ENCODE peak calls at places on chromosomes 6 and 20, in ten cellular contexts. F is sigmoid colon, P is esophagus muscularis mucosa, C is Panc1, U is endothelial cell of umbilical vein, T is spleen, X is stomach, W is prostate gland, L is HL-60, A is suprapubic skin. G is an unnamed sample.

GRCh38 chr6:39207421-39208232 is 21.6 kb downstream of the KCNK5 start:
- DNase-seq in F (no peak), P (no peak), C (no peak), U (no peak), T (no peak), X (no peak), W (no peak), L (no peak), A (no peak), G (no peak)

GRCh38 chr20:24364464-24364863 is 105.0 kb upstream of the SYNDIG1 start:
- DNase-seq in F (no peak), P (no peak), C (no peak), U (no peak), T (no peak), X (no peak), W (no peak), L (no peak), A (no peak), G (no peak)

GRCh38 chr6:40349566-40350192 is 237.5 kb downstream of the LRFN2 start:
- DNase-seq in F (peak), P (peak), C (no peak), U (no peak), T (no peak), X (no peak), W (no peak), L (no peak), A (peak), G (no peak)

GRCh38 chr6:157571269-157571668 is 190.3 kb downstream of the ZDHHC14 start:
- DNase-seq in F (no peak), P (no peak), C (no peak), U (no peak), T (no peak), X (no peak), W (no peak), L (no peak), A (no peak), G (no peak)

GRCh38 chr6:85483041-85483700 is 33.3 kb downstream of the NT5E start:
- DNase-seq in F (peak), P (peak), C (no peak), U (peak), T (peak), X (peak), W (peak), L (no peak), A (peak), G (peak)

GRCh38 chr6:134394905-134395304 is 77.0 kb upstream of the SGK1 start:
- DNase-seq in F (no peak), P (no peak), C (no peak), U (no peak), T (no peak), X (no peak), W (no peak), L (no peak), A (no peak), G (no peak)

GRCh38 chr6:11028959-11029358 is 15.1 kb downstream of the ELOVL2 start:
- DNase-seq in F (no peak), P (no peak), C (no peak), U (no peak), T (no peak), X (no peak), W (no peak), L (no peak), A (no peak), G (no peak)

GRCh38 chr20:62496525-62497218 is 20.9 kb upstream of the GATA5 start:
- DNase-seq in F (no peak), P (no peak), C (no peak), U (no peak), T (no peak), X (no peak), W (no peak), L (no peak), A (no peak), G (peak)

GRCh38 chr20:11001767-11002540 is 328.2 kb upstream of the JAG1 start:
- DNase-seq in F (no peak), P (no peak), C (peak), U (peak), T (no peak), X (no peak), W (peak), L (peak), A (no peak), G (no peak)

GRCh38 chr6:168190646-168191443 is 111.8 kb upstream of the FRMD1 start:
- DNase-seq in F (peak), P (no peak), C (no peak), U (no peak), T (no peak), X (peak), W (no peak), L (no peak), A (no peak), G (no peak)

GRCh38 chr6:2680264-2680908 is 70.3 kb downstream of the MYLK4 start:
- DNase-seq in F (no peak), P (peak), C (no peak), U (no peak), T (no peak), X (no peak), W (no peak), L (no peak), A (no peak), G (no peak)

GRCh38 chr20:17967595-17968365 is 814 bp downstream of the SNX5 start:
- DNase-seq in F (no peak), P (no peak), C (peak), U (peak), T (no peak), X (peak), W (peak), L (peak), A (peak), G (no peak)

GRCh38 chr20:17541996-17542395 is 10.8 kb upstream of the BFSP1 start:
- DNase-seq in F (no peak), P (no peak), C (no peak), U (no peak), T (no peak), X (no peak), W (no peak), L (no peak), A (no peak), G (no peak)

GRCh38 chr6:33851959-33852358 is 48.2 kb upstream of the MLN start:
- DNase-seq in F (no peak), P (no peak), C (no peak), U (no peak), T (no peak), X (no peak), W (no peak), L (no peak), A (no peak), G (peak)

GRCh38 chr6:96898241-96898851 is 655 bp upstream of the NDUFAF4 start:
- DNase-seq in F (no peak), P (no peak), C (no peak), U (peak), T (no peak), X (no peak), W (no peak), L (no peak), A (no peak), G (no peak)

GRCh38 chr20:31605031-31605901 is at the start of gene ID1:
- DNase-seq in F (peak), P (peak), C (peak), U (peak), T (peak), X (peak), W (peak), L (peak), A (peak), G (peak)

GRCh38 chr6:1029196-1029595 is 282.7 kb upstream of the FOXQ1 start:
- DNase-seq in F (no peak), P (no peak), C (no peak), U (no peak), T (no peak), X (no peak), W (no peak), L (no peak), A (no peak), G (no peak)

GRCh38 chr6:133099573-133099972 is 141.6 kb upstream of the EYA4 start:
- DNase-seq in F (no peak), P (no peak), C (no peak), U (peak), T (no peak), X (no peak), W (no peak), L (no peak), A (no peak), G (no peak)

GRCh38 chr6:140485740-140486467 is 1111.5 kb upstream of the CITED2 start:
- DNase-seq in F (peak), P (no peak), C (peak), U (peak), T (no peak), X (peak), W (no peak), L (peak), A (no peak), G (no peak)

GRCh38 chr6:18444176-18444575 is 57.0 kb downstream of the RNF144B start:
- DNase-seq in F (no peak), P (no peak), C (no peak), U (no peak), T (no peak), X (no peak), W (no peak), L (no peak), A (no peak), G (no peak)

GRCh38 chr20:59145926-59146800 is 17.5 kb upstream of the ZNF831 start:
- DNase-seq in F (no peak), P (no peak), C (no peak), U (no peak), T (peak), X (no peak), W (no peak), L (no peak), A (no peak), G (no peak)

GRCh38 chr6:139027620-139028182 is 844 bp upstream of the ABRACL start:
- DNase-seq in F (no peak), P (no peak), C (no peak), U (peak), T (no peak), X (peak), W (no peak), L (peak), A (no peak), G (peak)

GRCh38 chr6:159438106-159438505 is 254.9 kb downstream of the SOD2 start:
- DNase-seq in F (no peak), P (peak), C (no peak), U (no peak), T (no peak), X (no peak), W (no peak), L (no peak), A (no peak), G (no peak)

GRCh38 chr6:44737829-44738528 is 350.5 kb downstream of the CDC5L start:
- DNase-seq in F (no peak), P (peak), C (no peak), U (no peak), T (no peak), X (no peak), W (no peak), L (no peak), A (no peak), G (no peak)

GRCh38 chr6:79135973-79136470 is 58.0 kb upstream of the PHIP start:
- DNase-seq in F (no peak), P (no peak), C (no peak), U (no peak), T (no peak), X (no peak), W (no peak), L (no peak), A (no peak), G (no peak)

GRCh38 chr20:16400249-16400648 is 173.0 kb downstream of the KIF16B start:
- DNase-seq in F (no peak), P (peak), C (no peak), U (no peak), T (no peak), X (no peak), W (no peak), L (no peak), A (no peak), G (no peak)

GRCh38 chr6:45658958-45659357 is 281.2 kb upstream of the SUPT3H start:
- DNase-seq in F (no peak), P (no peak), C (no peak), U (no peak), T (no peak), X (no peak), W (no peak), L (no peak), A (no peak), G (no peak)

GRCh38 chr6:5112065-5112799 is 27.1 kb downstream of the PPP1R3G start:
- DNase-seq in F (peak), P (no peak), C (no peak), U (no peak), T (no peak), X (no peak), W (no peak), L (no peak), A (no peak), G (no peak)

GRCh38 chr20:51491393-51491792 is 51.1 kb downstream of the NFATC2 start:
- DNase-seq in F (no peak), P (no peak), C (no peak), U (no peak), T (peak), X (no peak), W (no peak), L (no peak), A (peak), G (no peak)

GRCh38 chr6:163080228-163080627 is 334.3 kb upstream of the QKI start:
- DNase-seq in F (no peak), P (no peak), C (no peak), U (no peak), T (no peak), X (no peak), W (no peak), L (no peak), A (no peak), G (no peak)

GRCh38 chr20:52269327-52269726 is 77.7 kb upstream of the ZFP64 start:
- DNase-seq in F (no peak), P (no peak), C (no peak), U (no peak), T (no peak), X (no peak), W (no peak), L (peak), A (no peak), G (no peak)

GRCh38 chr6:169087436-169088046 is 166.1 kb downstream of the THBS2 start:
- DNase-seq in F (no peak), P (peak), C (no peak), U (no peak), T (no peak), X (no peak), W (no peak), L (no peak), A (no peak), G (no peak)

GRCh38 chr6:131182991-131183425 is 47.7 kb downstream of the AKAP7 start:
- DNase-seq in F (no peak), P (no peak), C (no peak), U (peak), T (no peak), X (no peak), W (no peak), L (no peak), A (no peak), G (no peak)

GRCh38 chr6:8131265-8131897 is 29.0 kb upstream of the EEF1E1 start:
- DNase-seq in F (no peak), P (no peak), C (no peak), U (peak), T (no peak), X (peak), W (peak), L (peak), A (no peak), G (peak)

GRCh38 chr6:134835998-134836397 is 113.9 kb downstream of the ALDH8A1 start:
- DNase-seq in F (no peak), P (no peak), C (no peak), U (no peak), T (no peak), X (no peak), W (no peak), L (no peak), A (no peak), G (no peak)

GRCh38 chr20:58719258-58719657 is 26.7 kb downstream of the NPEPL1 start:
- DNase-seq in F (peak), P (peak), C (no peak), U (no peak), T (peak), X (peak), W (peak), L (no peak), A (peak), G (peak)

GRCh38 chr20:56875052-56875663 is 246.1 kb downstream of the TFAP2C start:
- DNase-seq in F (peak), P (no peak), C (peak), U (no peak), T (no peak), X (no peak), W (no peak), L (no peak), A (no peak), G (peak)
- TF ChIP-seq POLR2AphosphoS5 in F (no peak), P (no peak), C (no peak), U (no peak), T (no peak), X (no peak), W (no peak), L (no peak), A (no peak), G (no peak)

DNA sequence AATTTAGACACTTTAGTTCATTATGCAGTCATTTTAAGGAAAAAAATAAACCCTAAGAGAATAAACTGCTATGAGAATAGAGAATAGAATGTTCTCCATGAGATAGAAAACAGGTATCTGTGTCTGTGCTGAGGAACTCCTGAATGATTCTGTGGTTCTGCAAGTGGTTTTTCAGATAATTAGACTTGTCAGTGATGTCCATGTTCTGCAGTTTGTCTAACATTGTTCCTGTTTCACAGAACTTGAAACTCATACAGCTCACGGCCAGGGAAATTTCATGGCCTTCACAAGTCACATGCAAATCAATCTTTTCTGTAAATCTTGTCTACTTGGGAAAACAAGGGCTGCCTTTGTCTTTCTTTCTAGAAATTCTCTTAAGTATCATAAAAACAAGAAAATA is 73.4 kb upstream of the HMGCLL1 start:
- DNase-seq in F (no peak), P (no peak), C (no peak), U (no peak), T (no peak), X (no peak), W (no peak), L (no peak), A (no peak), G (no peak)
- TF ChIP-seq POLR2AphosphoS5 in F (no peak), P (no peak), C (no peak), U (no peak), T (no peak), X (no peak), W (no peak), L (no peak), A (no peak), G (no peak)

DNA sequence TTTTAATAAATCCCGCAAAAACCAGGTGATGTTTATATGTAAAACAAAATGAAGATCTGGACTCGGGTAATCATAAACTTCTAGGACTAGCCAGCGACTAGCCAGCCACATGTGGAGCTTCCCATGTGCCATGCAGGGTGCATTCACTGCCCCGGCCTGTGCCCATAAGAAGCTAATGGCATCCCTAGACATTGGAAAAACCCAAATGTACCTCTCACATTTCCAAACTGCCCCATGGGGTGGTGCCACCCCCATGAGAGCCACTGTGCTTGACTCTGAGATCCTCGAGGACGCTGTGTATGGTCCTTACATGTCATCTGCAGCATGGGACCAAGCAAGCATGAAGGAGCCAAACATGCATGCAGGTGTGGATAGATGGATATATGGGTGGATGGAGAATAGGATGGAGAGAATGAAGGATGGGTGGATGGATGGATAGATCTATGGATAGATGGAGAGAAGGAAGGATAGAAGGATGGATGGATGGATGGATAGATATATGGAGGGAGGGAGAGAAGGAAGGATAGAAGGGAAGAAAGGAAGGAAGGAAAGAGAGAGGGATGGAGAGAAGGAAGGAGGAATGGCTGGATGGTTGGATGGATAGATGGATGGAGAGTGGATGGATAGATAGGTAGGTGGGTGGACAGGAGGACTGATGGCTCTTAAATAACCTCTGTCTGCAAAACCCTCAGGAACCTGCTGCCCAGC is 203.6 kb downstream of the CDH4 start:
- DNase-seq in F (no peak), P (no peak), C (no peak), U (no peak), T (no peak), X (no peak), W (no peak), L (no peak), A (no peak), G (no peak)
- TF ChIP-seq POLR2AphosphoS5 in F (no peak), P (no peak), C (no peak), U (no peak), T (no peak), X (no peak), W (no peak), L (no peak), A (no peak), G (no peak)

DNA sequence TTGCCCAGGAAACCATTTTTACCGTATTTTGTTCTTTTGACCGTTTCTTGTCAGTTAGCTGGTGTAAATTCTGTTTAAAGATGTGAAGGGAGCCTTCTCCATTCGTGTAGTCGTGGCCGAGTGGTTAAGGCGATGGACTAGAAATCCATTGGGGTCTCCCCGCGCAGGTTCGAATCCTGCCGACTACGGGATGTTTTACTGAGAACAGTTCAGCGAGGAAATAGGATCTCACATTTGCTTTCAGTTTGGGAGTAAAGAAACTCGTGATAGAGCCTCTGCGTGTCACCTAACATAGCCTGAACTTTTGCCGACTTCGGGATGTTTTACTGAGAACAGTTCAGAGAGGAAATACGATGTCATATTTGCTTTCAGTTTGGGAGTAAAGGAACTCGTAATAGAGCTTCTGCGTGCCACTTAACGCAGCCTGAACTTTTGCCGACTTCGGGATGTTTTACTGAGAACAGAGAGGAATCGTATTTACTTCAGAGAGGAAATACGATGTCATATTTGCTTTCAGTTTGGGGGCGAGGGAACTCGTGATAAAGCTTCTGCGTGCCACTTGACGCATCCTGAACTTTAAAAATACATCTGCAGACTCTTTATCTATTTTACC is 5.9 kb upstream of the ZNF184 start:
- DNase-seq in F (peak), P (peak), C (peak), U (peak), T (peak), X (peak), W (peak), L (peak), A (peak), G (peak)
- TF ChIP-seq POLR2AphosphoS5 in F (no peak), P (peak), C (peak), U (no peak), T (peak), X (peak), W (peak), L (no peak), A (no peak), G (no peak)

GRCh38 chr20:50303573-50304500 is 113.2 kb downstream of the CEBPB start:
- DNase-seq in F (peak), P (peak), C (no peak), U (peak), T (peak), X (peak), W (peak), L (no peak), A (peak), G (peak)
- TF ChIP-seq POLR2AphosphoS5 in F (no peak), P (no peak), C (no peak), U (no peak), T (no peak), X (no peak), W (no peak), L (no peak), A (no peak), G (no peak)

DNA sequence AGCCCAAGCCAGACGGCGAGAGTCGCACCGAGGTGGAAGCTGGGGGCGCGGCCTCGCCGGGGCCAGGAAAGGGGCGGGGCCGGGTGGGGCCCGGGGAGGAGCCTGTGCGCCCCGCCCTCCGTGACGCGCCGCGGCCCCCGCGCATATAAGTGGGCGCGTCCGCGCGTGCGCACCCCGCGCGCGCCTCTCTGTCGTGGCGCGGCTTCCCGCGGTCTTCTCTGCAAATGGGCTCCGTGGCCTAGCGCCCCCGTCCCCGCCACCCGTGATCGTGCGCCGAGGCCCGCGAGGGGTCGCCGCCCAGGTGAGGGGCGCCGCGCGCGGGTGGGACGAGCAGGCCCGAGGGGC is at the start of gene PPDPF:
- DNase-seq in F (peak), P (peak), C (no peak), U (peak), T (peak), X (peak), W (peak), L (peak), A (no peak), G (peak)
- TF ChIP-seq POLR2AphosphoS5 in F (peak), P (peak), C (peak), U (peak), T (peak), X (peak), W (no peak), L (peak), A (peak), G (peak)